ENCODE peak calls at places on chromosomes 12 and 14, in eight cellular contexts. M is endothelial cell, Y is nephron progenitor cell, C is astrocyte of the spinal cord, K is choroid plexus epithelial cell, B is Calu3, V is H9, S is A673. E is an unnamed sample.

GRCh38 chr14:75879031-75879430 is 102.8 kb downstream of the TGFB3 start:
- DNase-seq in Y (no peak), K (peak; percentile 97), B (no peak), C (peak; percentile 89), V (no peak), M (no peak), S (peak; percentile 65), E (peak; percentile 96)

GRCh38 chr14:94129111-94129757 is at the start of gene IFI27L2:
- DNase-seq in B (peak; percentile 59), M (peak; percentile 44), S (peak; percentile 88), K (peak; percentile 81), V (peak; percentile 95), Y (peak; percentile 80), C (peak; percentile 84), E (peak; percentile 82)

GRCh38 chr12:92019491-92020277 is 126.0 kb downstream of the BTG1 start:
- DNase-seq in B (no peak), S (no peak), V (no peak), Y (no peak), C (no peak), M (no peak), K (no peak), E (no peak)

GRCh38 chr14:56145181-56145580 is 27.0 kb downstream of the PELI2 start:
- DNase-seq in K (peak; percentile 37), Y (no peak), S (no peak), V (no peak), B (no peak), M (no peak), C (no peak), E (peak; percentile 48)

GRCh38 chr14:45757655-45758054 is 504.7 kb upstream of the MIS18BP1 start:
- DNase-seq in Y (no peak), V (no peak), C (no peak), B (no peak), K (no peak), M (no peak), S (no peak), E (no peak)

GRCh38 chr14:24322672-24323071 is 11.4 kb downstream of the LTB4R start:
- DNase-seq in C (no peak), K (no peak), M (no peak), S (no peak), Y (no peak), B (no peak), V (no peak), E (no peak)

GRCh38 chr12:12506541-12506940 is 56.1 kb downstream of the DUSP16 start:
- DNase-seq in S (no peak), K (peak; percentile 76), C (peak; percentile 36), Y (no peak), V (no peak), B (no peak), M (peak; percentile 10), E (peak; percentile 67)

GRCh38 chr14:100063314-100063941 is 1.8 kb upstream of the EVL start:
- DNase-seq in C (no peak), Y (no peak), K (peak; percentile 46), V (no peak), B (no peak), S (no peak), M (no peak), E (no peak)

GRCh38 chr14:20548414-20549158 is 12.3 kb downstream of the RNASE9 start:
- DNase-seq in C (no peak), B (no peak), Y (no peak), S (no peak), M (no peak), K (no peak), V (no peak), E (no peak)

GRCh38 chr12:30823140-30823669 is 68.5 kb upstream of the CAPRIN2 start:
- DNase-seq in S (no peak), B (no peak), Y (peak; percentile 68), K (no peak), C (no peak), M (peak; percentile 64), V (no peak), E (peak; percentile 32)

GRCh38 chr12:19298837-19299605 is 140.3 kb upstream of the AEBP2 start:
- DNase-seq in Y (no peak), B (no peak), S (no peak), M (no peak), V (no peak), C (no peak), K (no peak), E (peak; percentile 26)

DNA sequence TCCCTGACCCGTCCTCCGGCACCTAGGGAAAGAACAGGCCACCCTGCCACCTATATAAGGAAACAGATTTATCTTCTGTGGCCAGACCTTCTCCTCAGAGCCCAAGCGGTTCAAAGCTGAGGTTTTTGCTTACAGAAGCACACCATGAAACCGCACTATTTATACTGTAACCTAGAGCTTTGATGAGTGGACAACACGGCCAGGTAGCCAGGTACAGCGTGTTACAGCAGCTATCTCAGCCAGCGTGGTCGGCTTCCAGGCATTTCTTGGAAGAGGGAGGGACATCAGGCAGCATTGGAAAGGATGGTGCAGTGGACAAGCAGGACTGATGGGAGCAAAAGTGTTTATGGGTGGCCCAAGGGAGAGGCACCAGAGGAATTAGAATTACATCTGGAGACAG is 34.4 kb downstream of the TTC7B start:
- DNase-seq in V (no peak), M (no peak), C (no peak), S (no peak), Y (no peak), K (no peak), B (no peak), E (no peak)
- TF ChIP-seq CTCF in V (no peak), M (no peak), C (no peak), S (no peak), Y (no peak), K (no peak), B (no peak), E (no peak)

DNA sequence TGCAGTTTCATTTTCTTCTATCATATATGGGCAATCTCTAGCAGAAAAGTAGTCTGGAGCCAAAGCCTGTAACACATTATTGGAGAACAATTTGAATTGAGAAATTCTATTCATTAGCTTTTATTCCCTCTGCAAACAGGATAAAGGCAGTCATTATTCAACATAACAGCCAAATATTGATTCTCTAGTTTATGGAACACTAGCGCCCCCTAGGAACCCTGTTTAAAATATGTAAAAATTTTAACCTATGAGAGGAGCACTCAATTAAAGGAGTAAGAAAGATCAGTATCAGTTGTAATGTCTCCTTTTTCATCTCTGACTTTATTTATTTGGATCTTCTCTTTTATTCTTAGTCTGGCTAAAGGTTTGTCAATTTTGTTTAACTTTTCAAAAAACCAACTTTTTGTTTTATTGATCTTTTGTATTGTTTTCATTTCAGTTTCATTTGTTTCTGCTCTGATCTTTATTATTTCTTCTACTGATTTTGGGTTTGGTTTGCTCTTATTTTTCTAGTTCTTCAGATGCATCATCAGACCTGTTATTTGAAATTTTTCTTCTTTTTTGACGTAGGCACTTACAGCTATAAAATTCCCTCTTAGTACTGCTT is 4.8 kb upstream of the LMNTD1 start:
- DNase-seq in M (peak; percentile 15), Y (no peak), C (peak; percentile 51), B (peak; percentile 37), V (no peak), S (peak; percentile 64), K (peak; percentile 71), E (peak; percentile 71)
- TF ChIP-seq CTCF in M (peak; percentile 67), Y (peak; percentile 30), C (peak; percentile 44), B (no peak), V (peak; percentile 84), S (peak; percentile 70), K (peak; percentile 51), E (peak; percentile 67)

GRCh38 chr14:64620910-64621309 is 71.1 kb downstream of the PPP1R36 start:
- DNase-seq in K (no peak), V (no peak), S (no peak), C (no peak), Y (no peak), M (no peak), B (no peak), E (no peak)
- TF ChIP-seq CTCF in K (no peak), V (no peak), S (no peak), C (no peak), Y (no peak), M (no peak), B (no peak), E (no peak)

GRCh38 chr12:131287015-131287937 is 333.6 kb downstream of the ADGRD1 start:
- DNase-seq in V (no peak), S (no peak), M (no peak), K (no peak), B (no peak), C (no peak), Y (no peak), E (no peak)

GRCh38 chr12:131287938-131288797 is 334.5 kb downstream of the ADGRD1 start:
- DNase-seq in K (no peak), C (no peak), S (no peak), V (no peak), M (no peak), Y (no peak), B (no peak), E (no peak)

GRCh38 chr12:131290255-131290959 is 336.7 kb downstream of the ADGRD1 start:
- DNase-seq in M (no peak), C (no peak), K (no peak), B (no peak), V (no peak), Y (no peak), S (no peak), E (no peak)
- TF ChIP-seq CTCF in M (no peak), C (no peak), K (no peak), B (no peak), V (no peak), Y (no peak), S (no peak), E (no peak)

GRCh38 chr12:569803-570236 is 93.4 kb downstream of the NINJ2 start:
- DNase-seq in M (peak; percentile 93), C (peak; percentile 83), K (peak; percentile 84), S (peak; percentile 90), V (peak; percentile 88), B (peak; percentile 91), Y (peak; percentile 95), E (peak; percentile 71)

GRCh38 chr12:571795-572531 is 91.3 kb downstream of the NINJ2 start:
- DNase-seq in Y (no peak), B (no peak), S (no peak), C (no peak), V (no peak), M (no peak), K (no peak), E (peak; percentile 13)

GRCh38 chr12:570949-571794 is 92.1 kb downstream of the NINJ2 start:
- DNase-seq in K (peak; percentile 47), B (peak; percentile 29), V (peak; percentile 91), M (no peak), S (peak; percentile 36), C (peak; percentile 63), Y (peak; percentile 32), E (peak; percentile 92)

GRCh38 chr12:569091-569676 is 94.1 kb downstream of the NINJ2 start:
- DNase-seq in B (no peak), S (no peak), M (no peak), V (no peak), K (no peak), Y (no peak), C (no peak), E (no peak)

GRCh38 chr12:570237-570925 is 92.9 kb downstream of the NINJ2 start:
- DNase-seq in B (peak; percentile 78), Y (peak; percentile 62), M (peak; percentile 58), V (peak; percentile 89), C (peak; percentile 85), K (peak; percentile 85), S (no peak), E (peak; percentile 87)
- TF ChIP-seq CTCF in B (no peak), Y (no peak), M (no peak), V (no peak), C (no peak), K (no peak), S (no peak), E (no peak)